ENCODE peak calls at places on chromosome 12, in six cellular contexts. T, J, M, P, R and V are unnamed samples.

GRCh38 chr12:29591140-29592020 is 93.9 kb upstream of the OVCH1 start:
- DNase-seq in T (peak; percentile 52), J (no peak), M (peak; percentile 78), P (no peak), R (no peak), V (no peak)

GRCh38 chr12:15669256-15669948 is 119.8 kb downstream of the EPS8 start:
- DNase-seq in T (no peak), J (no peak), M (no peak), P (no peak), R (no peak), V (no peak)

GRCh38 chr12:120100630-120101029 is 15.9 kb downstream of the RAB35 start:
- DNase-seq in T (no peak), J (no peak), M (no peak), P (no peak), R (no peak), V (no peak)

GRCh38 chr12:31029466-31029865 is 44.2 kb upstream of the DDX11 start:
- DNase-seq in T (peak; percentile 35), J (no peak), M (no peak), P (no peak), R (no peak), V (no peak)

GRCh38 chr12:53560386-53560785 is 53.1 kb upstream of the NPFF start:
- DNase-seq in T (no peak), J (no peak), M (no peak), P (no peak), R (no peak), V (no peak)

GRCh38 chr12:76908303-76909017 is 29.6 kb upstream of the CSRP2 start:
- DNase-seq in T (no peak), J (no peak), M (no peak), P (no peak), R (no peak), V (no peak)

GRCh38 chr12:81502912-81503695 is 256.0 kb downstream of the PPFIA2 start:
- DNase-seq in T (no peak), J (no peak), M (no peak), P (no peak), R (no peak), V (no peak)

GRCh38 chr12:6532927-6533652 is 1.2 kb upstream of the GAPDH start:
- DNase-seq in T (peak; percentile 81), J (no peak), M (peak; percentile 93), P (peak; percentile 84), R (peak; percentile 24), V (no peak)

GRCh38 chr12:5694759-5695409 is 250.2 kb downstream of the ANO2 start:
- DNase-seq in T (no peak), J (no peak), M (no peak), P (no peak), R (no peak), V (peak; percentile 3)

GRCh38 chr12:38516418-38516817 is 199.8 kb downstream of the ALG10B start:
- DNase-seq in T (no peak), J (no peak), M (no peak), P (no peak), R (no peak), V (no peak)

GRCh38 chr12:119786539-119786938 is 90.6 kb downstream of the CIT start:
- DNase-seq in T (no peak), J (no peak), M (no peak), P (no peak), R (no peak), V (no peak)

GRCh38 chr12:14716848-14717444 is 20.5 kb upstream of the GUCY2C start:
- DNase-seq in T (no peak), J (no peak), M (peak; percentile 88), P (peak; percentile 52), R (peak; percentile 32), V (peak; percentile 13)

GRCh38 chr12:108856428-108857157 is 790 bp downstream of the SSH1 start:
- DNase-seq in T (peak; percentile 67), J (no peak), M (no peak), P (peak; percentile 25), R (peak; percentile 45), V (no peak)

GRCh38 chr12:130728158-130729058 is 12.3 kb upstream of the RIMBP2 start:
- DNase-seq in T (no peak), J (no peak), M (no peak), P (no peak), R (no peak), V (no peak)

DNA sequence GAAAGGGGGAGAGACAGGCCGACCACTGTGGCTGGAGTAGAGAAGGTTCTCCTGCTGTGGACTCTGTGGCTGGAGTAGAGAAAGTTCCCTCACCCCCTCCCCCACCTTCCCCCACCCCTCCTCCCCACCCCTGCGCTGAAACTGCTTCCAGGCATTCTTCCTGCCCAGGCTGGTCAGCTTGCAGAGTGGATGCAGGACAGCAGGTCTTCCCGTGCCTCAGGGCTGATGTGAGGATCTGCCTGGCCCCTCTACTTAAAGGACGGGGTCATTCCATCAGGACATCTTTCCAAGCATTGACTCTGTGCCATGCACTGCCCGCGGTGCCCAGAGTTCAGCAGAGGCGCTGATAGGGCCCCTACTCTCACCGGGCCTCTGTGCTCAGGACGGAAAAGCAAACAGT is 13.2 kb upstream of the RIMBP2 start:
- DNase-seq in T (no peak), J (no peak), M (no peak), P (no peak), R (no peak), V (no peak)
- TF ChIP-seq ZNF274 in T (no peak), J (no peak), M (no peak), P (no peak), R (no peak), V (no peak)

GRCh38 chr12:78470354-78471195 is 394.0 kb upstream of the SYT1 start:
- DNase-seq in T (no peak), J (no peak), M (peak; percentile 27), P (peak; percentile 27), R (no peak), V (peak; percentile 37)
- TF ChIP-seq ZNF274 in T (no peak), J (no peak), M (no peak), P (no peak), R (no peak), V (no peak)

DNA sequence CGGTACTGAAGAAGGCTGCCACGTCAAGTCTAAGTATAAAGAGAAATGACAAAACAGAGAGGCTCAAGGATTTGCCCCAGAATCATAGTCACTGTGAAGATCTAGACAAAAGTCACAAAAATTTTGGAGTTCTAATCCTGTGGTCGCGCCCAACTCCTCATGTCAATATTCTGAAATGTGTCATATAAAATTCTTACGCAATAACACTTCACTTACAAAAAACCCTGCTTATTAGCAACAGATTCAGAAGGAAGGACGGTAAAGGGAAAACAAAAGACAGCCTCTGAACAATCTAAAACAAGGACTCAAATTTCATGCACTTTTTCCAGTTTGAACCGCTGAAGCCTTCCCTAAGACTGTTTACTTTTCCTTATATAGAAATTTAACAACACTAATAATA is 94.7 kb downstream of the TSPAN8 start:
- DNase-seq in T (no peak), J (no peak), M (no peak), P (no peak), R (no peak), V (no peak)
- TF ChIP-seq ZNF274 in T (no peak), J (no peak), M (no peak), P (no peak), R (no peak), V (no peak)

DNA sequence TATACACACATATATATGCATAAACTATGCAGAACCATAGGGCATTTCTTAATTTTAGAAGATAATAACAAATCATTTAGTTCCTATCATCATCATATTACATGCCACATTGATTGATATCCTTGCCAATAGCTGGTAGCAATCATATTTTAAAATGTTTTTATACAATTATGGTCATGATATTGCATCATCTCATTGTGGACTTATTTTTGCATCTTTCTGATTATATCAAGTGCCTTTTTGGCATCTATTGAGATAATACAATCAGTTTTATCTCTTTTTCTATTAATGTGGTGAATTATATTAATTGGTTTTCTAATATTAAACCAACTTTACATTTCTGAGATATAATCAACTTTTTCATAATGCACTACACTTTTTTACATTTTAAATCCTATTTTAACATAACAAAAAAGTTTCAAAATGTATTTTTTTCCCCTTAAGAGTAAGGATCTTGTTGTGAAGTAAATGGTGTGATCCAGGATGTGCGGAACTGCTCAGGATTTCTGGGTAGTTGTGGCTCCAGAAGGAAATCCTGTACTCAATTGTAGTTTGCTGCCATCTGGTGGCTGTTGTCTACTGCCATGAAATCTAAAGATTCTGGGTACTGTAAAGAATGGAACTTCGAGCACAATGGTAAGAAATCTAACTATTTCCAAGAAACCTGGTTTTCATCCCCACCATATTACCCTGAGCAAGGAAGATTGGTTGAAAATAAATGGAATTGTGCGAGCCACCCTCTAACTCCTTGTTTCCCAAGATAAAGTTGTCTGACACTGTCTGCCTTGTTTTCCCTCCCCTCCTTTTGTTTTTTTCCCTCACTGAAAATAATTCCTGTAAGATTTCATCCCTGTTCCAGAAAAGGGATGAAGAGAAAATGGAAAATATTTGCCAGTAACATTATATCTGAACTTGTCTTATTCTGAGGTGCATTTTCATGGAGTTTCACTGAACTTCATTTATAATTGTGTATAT is 17.0 kb downstream of the OR9K2 start:
- DNase-seq in T (peak; percentile 61), J (no peak), M (peak; percentile 67), P (peak; percentile 40), R (peak; percentile 56), V (peak; percentile 41)
- TF ChIP-seq ZNF274 in T (no peak), J (no peak), M (no peak), P (no peak), R (no peak), V (no peak)

GRCh38 chr12:56258068-56258819 is at the start of gene ANKRD52:
- DNase-seq in T (peak; percentile 89), J (no peak), M (peak; percentile 60), P (peak; percentile 26), R (peak; percentile 94), V (no peak)
- TF ChIP-seq ZNF274 in T (no peak), J (no peak), M (no peak), P (no peak), R (no peak), V (no peak)

GRCh38 chr12:63326260-63326659 is 175.3 kb upstream of the AVPR1A start:
- DNase-seq in T (no peak), J (no peak), M (no peak), P (no peak), R (no peak), V (no peak)
- TF ChIP-seq ZNF274 in T (no peak), J (no peak), M (no peak), P (no peak), R (no peak), V (no peak)

DNA sequence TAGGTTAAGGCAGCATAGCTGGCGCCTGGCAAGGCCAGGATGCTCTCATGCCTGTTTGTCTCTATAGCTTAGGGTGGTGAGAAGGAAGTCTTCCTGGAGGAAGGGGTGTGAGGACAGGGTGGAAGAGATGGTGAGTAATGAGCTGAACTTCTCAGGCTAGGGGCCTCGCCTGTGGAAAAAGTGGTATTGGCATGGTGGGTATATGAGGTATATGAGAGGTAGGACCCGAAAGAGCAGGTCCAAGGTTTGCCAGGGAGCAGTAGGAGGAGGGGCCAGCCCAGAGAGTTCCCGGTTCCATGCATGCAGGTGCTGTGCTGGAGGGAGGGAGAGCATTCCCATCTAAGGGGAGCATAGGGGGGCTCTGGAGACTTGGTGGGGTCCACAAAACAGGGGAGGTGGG is 13.4 kb downstream of the TAMALIN start:
- DNase-seq in T (no peak), J (no peak), M (no peak), P (no peak), R (no peak), V (no peak)
- TF ChIP-seq ZNF274 in T (no peak), J (no peak), M (no peak), P (no peak), R (no peak), V (no peak)